ENCODE peak calls at places on chromosomes 3 and 15, in six cellular contexts. R is iris pigment epithelial cell, K is thyroid gland, T is AG04450, C is NCI-H510A, J is left kidney. W is an unnamed sample.

GRCh38 chr3:63067999-63068645 is 192.9 kb upstream of the CADPS start:
- DNase-seq in C (no peak), K (peak; percentile 33), J (peak; percentile 86), R (peak; percentile 48), T (no peak), W (no peak)

GRCh38 chr15:99425666-99426301 is 140.0 kb upstream of the MEF2A start:
- DNase-seq in T (no peak), J (peak; percentile 36), C (no peak), R (no peak), K (no peak), W (peak; percentile 64)

GRCh38 chr3:124281453-124282316 is 289.8 kb upstream of the ROPN1 start:
- DNase-seq in R (peak; percentile 57), C (no peak), K (peak; percentile 26), T (no peak), J (peak; percentile 59), W (no peak)

GRCh38 chr3:195877136-195877715 is 31.1 kb downstream of the TNK2 start:
- DNase-seq in T (no peak), J (no peak), R (no peak), C (no peak), K (no peak), W (no peak)

GRCh38 chr3:40211579-40211978 is 97.9 kb upstream of the EIF1B start:
- DNase-seq in R (peak; percentile 4), T (no peak), K (no peak), C (no peak), J (no peak), W (no peak)

GRCh38 chr15:101086394-101087171 is 165.3 kb downstream of the CHSY1 start:
- DNase-seq in C (no peak), T (no peak), K (no peak), R (no peak), J (no peak), W (no peak)

GRCh38 chr3:30644615-30645014 is 38.2 kb downstream of the TGFBR2 start:
- DNase-seq in R (peak; percentile 88), K (peak; percentile 7), C (no peak), T (peak; percentile 36), J (no peak), W (no peak)

GRCh38 chr3:197508511-197508910 is 47.3 kb downstream of the BDH1 start:
- DNase-seq in K (no peak), T (no peak), J (no peak), R (no peak), C (no peak), W (no peak)

GRCh38 chr3:57863380-57863779 is 107.3 kb downstream of the SLMAP start:
- DNase-seq in T (no peak), J (no peak), R (no peak), K (no peak), C (no peak), W (no peak)

GRCh38 chr3:377158-377561 is 180.6 kb downstream of the CHL1 start:
- DNase-seq in K (no peak), C (no peak), R (peak; percentile 47), J (peak; percentile 65), T (no peak), W (no peak)

GRCh38 chr3:31567036-31567435 is 34.3 kb downstream of the STT3B start:
- DNase-seq in C (no peak), K (no peak), T (no peak), J (peak; percentile 50), R (peak; percentile 13), W (no peak)

GRCh38 chr3:147775816-147776530 is 366.8 kb downstream of the ZIC1 start:
- DNase-seq in R (peak; percentile 1), T (no peak), J (no peak), K (no peak), C (no peak), W (no peak)

GRCh38 chr3:124663690-124664089 is 66.6 kb upstream of the UMPS start:
- DNase-seq in K (no peak), J (no peak), T (peak; percentile 4), C (no peak), R (peak; percentile 34), W (no peak)

GRCh38 chr15:69141286-69141701 is 19.1 kb upstream of the GLCE start:
- DNase-seq in T (no peak), K (no peak), J (no peak), R (no peak), C (no peak), W (no peak)

GRCh38 chr15:80640546-80641121 is 54.5 kb upstream of the ABHD17C start:
- DNase-seq in R (no peak), C (no peak), K (no peak), J (no peak), T (no peak), W (no peak)

GRCh38 chr3:13713396-13713795 is 164.5 kb downstream of the FBLN2 start:
- DNase-seq in C (no peak), J (no peak), K (no peak), T (no peak), R (no peak), W (no peak)

GRCh38 chr3:7333125-7333524 is 472.2 kb downstream of the GRM7 start:
- DNase-seq in J (no peak), R (no peak), K (peak; percentile 4), C (peak; percentile 23), T (no peak), W (peak; percentile 37)

GRCh38 chr15:72492733-72493132 is 18.6 kb downstream of the ARIH1 start:
- DNase-seq in T (no peak), C (no peak), R (peak; percentile 53), J (no peak), K (no peak), W (no peak)

GRCh38 chr3:147421184-147421912 is 12.2 kb downstream of the ZIC1 start:
- DNase-seq in T (no peak), J (peak; percentile 46), R (no peak), K (no peak), C (no peak), W (no peak)

GRCh38 chr3:126992776-126993175 is 9.9 kb downstream of the PLXNA1 start:
- DNase-seq in R (no peak), K (no peak), T (no peak), J (no peak), C (no peak), W (peak; percentile 59)

GRCh38 chr15:71572452-71573053 is 237.8 kb upstream of the NR2E3 start:
- DNase-seq in T (no peak), C (no peak), K (no peak), J (no peak), R (peak; percentile 51), W (peak; percentile 53)

GRCh38 chr3:134441321-134441720 is 44.5 kb downstream of the ANAPC13 start:
- DNase-seq in R (no peak), J (no peak), T (no peak), K (no peak), C (no peak), W (no peak)

GRCh38 chr15:75171408-75171807 is 30.3 kb upstream of the C15orf39 start:
- DNase-seq in R (peak; percentile 91), C (no peak), J (no peak), T (peak; percentile 38), K (no peak), W (no peak)

GRCh38 chr15:38217788-38218609 is 34.6 kb upstream of the SPRED1 start:
- DNase-seq in T (no peak), K (no peak), C (no peak), J (peak; percentile 57), R (peak; percentile 37), W (no peak)

GRCh38 chr3:43641306-43642114 is 19.7 kb upstream of the ANO10 start:
- DNase-seq in C (no peak), R (no peak), J (no peak), K (no peak), T (no peak), W (no peak)

GRCh38 chr3:15102833-15103232 is 3.9 kb upstream of the RBSN start:
- DNase-seq in R (no peak), T (no peak), J (no peak), K (no peak), C (no peak), W (no peak)

W was measured in Right ventricle myocardium inferior.